ENCODE peak calls at places on chromosomes 12 and 14, in eight cellular contexts. One of them, this sample, is unnamed.

GRCh38 chr14:99231850-99232401 is 40.1 kb downstream of the BCL11B start:
- DNase-seq in NCI-H1092: no peak
- DNase-seq in Ammon's horn: no peak
- DNase-seq in neural progenitor cell: peak; percentile 85
- DNase-seq in renal cortical epithelial cell: no peak
- DNase-seq in endothelial cell: peak; percentile 65
- DNase-seq in anterior cingulate cortex: no peak
- DNase-seq in upper lobe of right lung: no peak
- DNase-seq in this sample: no peak

GRCh38 chr12:12508612-12509011 is 54.1 kb downstream of the DUSP16 start:
- DNase-seq in upper lobe of right lung: no peak
- DNase-seq in endothelial cell: no peak
- DNase-seq in Ammon's horn: no peak
- DNase-seq in renal cortical epithelial cell: no peak
- DNase-seq in anterior cingulate cortex: no peak
- DNase-seq in neural progenitor cell: no peak
- DNase-seq in NCI-H1092: no peak
- DNase-seq in this sample: no peak

GRCh38 chr12:127785535-127785934 is 481.4 kb upstream of the TMEM132C start:
- DNase-seq in anterior cingulate cortex: no peak
- DNase-seq in Ammon's horn: peak; percentile 41
- DNase-seq in neural progenitor cell: no peak
- DNase-seq in renal cortical epithelial cell: no peak
- DNase-seq in upper lobe of right lung: no peak
- DNase-seq in NCI-H1092: no peak
- DNase-seq in endothelial cell: no peak
- DNase-seq in this sample: peak; percentile 99

GRCh38 chr12:6554990-6555691 is 701 bp downstream of the IFFO1 start:
- DNase-seq in renal cortical epithelial cell: no peak
- DNase-seq in anterior cingulate cortex: no peak
- DNase-seq in upper lobe of right lung: no peak
- DNase-seq in NCI-H1092: no peak
- DNase-seq in neural progenitor cell: peak; percentile 23
- DNase-seq in Ammon's horn: peak; percentile 33
- DNase-seq in endothelial cell: no peak
- DNase-seq in this sample: no peak

GRCh38 chr14:102316746-102317563 is 2.6 kb upstream of the ZNF839 start:
- DNase-seq in neural progenitor cell: peak; percentile 97
- DNase-seq in endothelial cell: peak; percentile 96
- DNase-seq in renal cortical epithelial cell: peak; percentile 80
- DNase-seq in anterior cingulate cortex: peak; percentile 87
- DNase-seq in NCI-H1092: peak; percentile 71
- DNase-seq in Ammon's horn: peak; percentile 94
- DNase-seq in upper lobe of right lung: peak; percentile 96
- DNase-seq in this sample: peak; percentile 93

GRCh38 chr14:68796418-68797101 is 3.7 kb upstream of the ZFP36L1 start:
- DNase-seq in anterior cingulate cortex: no peak
- DNase-seq in endothelial cell: no peak
- DNase-seq in NCI-H1092: no peak
- DNase-seq in Ammon's horn: no peak
- DNase-seq in upper lobe of right lung: no peak
- DNase-seq in renal cortical epithelial cell: no peak
- DNase-seq in neural progenitor cell: no peak
- DNase-seq in this sample: no peak

GRCh38 chr12:79424109-79424721 is 266.5 kb downstream of the PAWR start:
- DNase-seq in renal cortical epithelial cell: peak; percentile 100
- DNase-seq in Ammon's horn: peak; percentile 31
- DNase-seq in neural progenitor cell: peak; percentile 24
- DNase-seq in anterior cingulate cortex: no peak
- DNase-seq in NCI-H1092: no peak
- DNase-seq in endothelial cell: no peak
- DNase-seq in upper lobe of right lung: no peak
- DNase-seq in this sample: peak; percentile 74

GRCh38 chr12:65895759-65896656 is 71.7 kb downstream of the HMGA2 start:
- DNase-seq in renal cortical epithelial cell: peak; percentile 93
- DNase-seq in anterior cingulate cortex: no peak
- DNase-seq in NCI-H1092: no peak
- DNase-seq in upper lobe of right lung: no peak
- DNase-seq in Ammon's horn: no peak
- DNase-seq in neural progenitor cell: peak; percentile 89
- DNase-seq in endothelial cell: no peak
- DNase-seq in this sample: no peak

GRCh38 chr12:42590324-42590934 is 883 bp upstream of the PRICKLE1 start:
- DNase-seq in upper lobe of right lung: no peak
- DNase-seq in renal cortical epithelial cell: peak; percentile 49
- DNase-seq in Ammon's horn: peak; percentile 12
- DNase-seq in NCI-H1092: no peak
- DNase-seq in neural progenitor cell: peak; percentile 39
- DNase-seq in anterior cingulate cortex: no peak
- DNase-seq in endothelial cell: peak; percentile 29
- DNase-seq in this sample: peak; percentile 38

GRCh38 chr12:124214574-124214973 is 80.3 kb upstream of the RFLNA start:
- DNase-seq in Ammon's horn: no peak
- DNase-seq in renal cortical epithelial cell: no peak
- DNase-seq in anterior cingulate cortex: no peak
- DNase-seq in endothelial cell: no peak
- DNase-seq in NCI-H1092: no peak
- DNase-seq in neural progenitor cell: no peak
- DNase-seq in upper lobe of right lung: no peak
- DNase-seq in this sample: no peak

GRCh38 chr12:88400302-88400701 is 180.0 kb downstream of the KITLG start:
- DNase-seq in anterior cingulate cortex: no peak
- DNase-seq in neural progenitor cell: no peak
- DNase-seq in NCI-H1092: no peak
- DNase-seq in upper lobe of right lung: no peak
- DNase-seq in Ammon's horn: no peak
- DNase-seq in endothelial cell: no peak
- DNase-seq in renal cortical epithelial cell: no peak
- DNase-seq in this sample: no peak

GRCh38 chr12:50006754-50007442 is 18.4 kb downstream of the RACGAP1 start:
- DNase-seq in renal cortical epithelial cell: peak; percentile 47
- DNase-seq in upper lobe of right lung: no peak
- DNase-seq in anterior cingulate cortex: no peak
- DNase-seq in endothelial cell: no peak
- DNase-seq in NCI-H1092: no peak
- DNase-seq in Ammon's horn: no peak
- DNase-seq in neural progenitor cell: no peak
- DNase-seq in this sample: no peak

GRCh38 chr14:31024042-31024480 is 1.4 kb upstream of the AP4S1 start:
- DNase-seq in NCI-H1092: no peak
- DNase-seq in neural progenitor cell: no peak
- DNase-seq in endothelial cell: no peak
- DNase-seq in Ammon's horn: no peak
- DNase-seq in anterior cingulate cortex: no peak
- DNase-seq in upper lobe of right lung: no peak
- DNase-seq in renal cortical epithelial cell: peak; percentile 43
- DNase-seq in this sample: no peak

GRCh38 chr12:113852273-113852672 is 113.9 kb downstream of the RBM19 start:
- DNase-seq in NCI-H1092: no peak
- DNase-seq in endothelial cell: no peak
- DNase-seq in upper lobe of right lung: no peak
- DNase-seq in neural progenitor cell: no peak
- DNase-seq in renal cortical epithelial cell: peak; percentile 8
- DNase-seq in anterior cingulate cortex: no peak
- DNase-seq in Ammon's horn: no peak
- DNase-seq in this sample: no peak

GRCh38 chr14:72559669-72560068 is 334.2 kb downstream of the DPF3 start:
- DNase-seq in NCI-H1092: no peak
- DNase-seq in upper lobe of right lung: no peak
- DNase-seq in anterior cingulate cortex: no peak
- DNase-seq in endothelial cell: no peak
- DNase-seq in Ammon's horn: no peak
- DNase-seq in neural progenitor cell: no peak
- DNase-seq in renal cortical epithelial cell: no peak
- DNase-seq in this sample: peak; percentile 92

GRCh38 chr12:3224530-3224903 is 147.3 kb downstream of the TSPAN9 start:
- DNase-seq in NCI-H1092: no peak
- DNase-seq in renal cortical epithelial cell: no peak
- DNase-seq in anterior cingulate cortex: no peak
- DNase-seq in upper lobe of right lung: no peak
- DNase-seq in Ammon's horn: no peak
- DNase-seq in endothelial cell: no peak
- DNase-seq in neural progenitor cell: no peak
- DNase-seq in this sample: no peak

GRCh38 chr12:100668939-100669536 is 95.6 kb downstream of the GAS2L3 start:
- DNase-seq in upper lobe of right lung: peak; percentile 88
- DNase-seq in neural progenitor cell: peak; percentile 89
- DNase-seq in NCI-H1092: peak; percentile 45
- DNase-seq in endothelial cell: peak; percentile 89
- DNase-seq in anterior cingulate cortex: peak; percentile 39
- DNase-seq in Ammon's horn: peak; percentile 79
- DNase-seq in renal cortical epithelial cell: peak; percentile 57
- DNase-seq in this sample: peak; percentile 29

GRCh38 chr14:67977468-67978034 is 158.0 kb downstream of the RAD51B start:
- DNase-seq in anterior cingulate cortex: no peak
- DNase-seq in upper lobe of right lung: no peak
- DNase-seq in NCI-H1092: no peak
- DNase-seq in neural progenitor cell: no peak
- DNase-seq in Ammon's horn: no peak
- DNase-seq in renal cortical epithelial cell: peak; percentile 12
- DNase-seq in endothelial cell: no peak
- DNase-seq in this sample: no peak

GRCh38 chr12:1837541-1838206 is 17.3 kb downstream of the LRTM2 start:
- DNase-seq in NCI-H1092: no peak
- DNase-seq in Ammon's horn: no peak
- DNase-seq in renal cortical epithelial cell: peak; percentile 33
- DNase-seq in neural progenitor cell: no peak
- DNase-seq in endothelial cell: no peak
- DNase-seq in anterior cingulate cortex: no peak
- DNase-seq in upper lobe of right lung: no peak
- DNase-seq in this sample: no peak

GRCh38 chr14:54191846-54192245 is 205.0 kb upstream of the CDKN3 start:
- DNase-seq in anterior cingulate cortex: no peak
- DNase-seq in renal cortical epithelial cell: no peak
- DNase-seq in upper lobe of right lung: no peak
- DNase-seq in endothelial cell: no peak
- DNase-seq in neural progenitor cell: no peak
- DNase-seq in Ammon's horn: no peak
- DNase-seq in NCI-H1092: no peak
- DNase-seq in this sample: no peak

GRCh38 chr12:116492703-116493324 is 66.4 kb upstream of the MAP1LC3B2 start:
- DNase-seq in renal cortical epithelial cell: peak; percentile 88
- DNase-seq in Ammon's horn: no peak
- DNase-seq in neural progenitor cell: no peak
- DNase-seq in endothelial cell: no peak
- DNase-seq in upper lobe of right lung: no peak
- DNase-seq in anterior cingulate cortex: no peak
- DNase-seq in NCI-H1092: no peak
- DNase-seq in this sample: no peak

GRCh38 chr12:128817115-128818015 is 6.4 kb downstream of the SLC15A4 start:
- DNase-seq in upper lobe of right lung: no peak
- DNase-seq in Ammon's horn: peak; percentile 78
- DNase-seq in NCI-H1092: no peak
- DNase-seq in endothelial cell: no peak
- DNase-seq in neural progenitor cell: no peak
- DNase-seq in renal cortical epithelial cell: peak; percentile 90
- DNase-seq in anterior cingulate cortex: peak; percentile 49
- DNase-seq in this sample: peak; percentile 83

GRCh38 chr14:91867316-91867988 is at the start of gene TC2N:
- DNase-seq in anterior cingulate cortex: no peak
- DNase-seq in NCI-H1092: no peak
- DNase-seq in upper lobe of right lung: no peak
- DNase-seq in endothelial cell: no peak
- DNase-seq in renal cortical epithelial cell: no peak
- DNase-seq in neural progenitor cell: no peak
- DNase-seq in Ammon's horn: no peak
- DNase-seq in this sample: no peak

GRCh38 chr12:31618228-31619025 is 27.5 kb upstream of the DENND5B start:
- DNase-seq in renal cortical epithelial cell: peak; percentile 20
- DNase-seq in endothelial cell: no peak
- DNase-seq in upper lobe of right lung: no peak
- DNase-seq in neural progenitor cell: no peak
- DNase-seq in anterior cingulate cortex: no peak
- DNase-seq in NCI-H1092: no peak
- DNase-seq in Ammon's horn: no peak
- DNase-seq in this sample: no peak

GRCh38 chr12:122024132-122024785 is 2.6 kb downstream of the BCL7A start:
- DNase-seq in anterior cingulate cortex: no peak
- DNase-seq in Ammon's horn: no peak
- DNase-seq in endothelial cell: no peak
- DNase-seq in upper lobe of right lung: no peak
- DNase-seq in neural progenitor cell: no peak
- DNase-seq in renal cortical epithelial cell: peak; percentile 92
- DNase-seq in NCI-H1092: no peak
- DNase-seq in this sample: peak; percentile 42

GRCh38 chr12:131604146-131604844 is 106.6 kb upstream of the SFSWAP start:
- DNase-seq in endothelial cell: no peak
- DNase-seq in Ammon's horn: no peak
- DNase-seq in anterior cingulate cortex: no peak
- DNase-seq in upper lobe of right lung: no peak
- DNase-seq in NCI-H1092: no peak
- DNase-seq in neural progenitor cell: peak; percentile 65
- DNase-seq in renal cortical epithelial cell: no peak
- DNase-seq in this sample: no peak

GRCh38 chr12:45547822-45548221 is 181.7 kb upstream of the ARID2 start:
- DNase-seq in neural progenitor cell: no peak
- DNase-seq in anterior cingulate cortex: no peak
- DNase-seq in renal cortical epithelial cell: no peak
- DNase-seq in upper lobe of right lung: no peak
- DNase-seq in Ammon's horn: no peak
- DNase-seq in endothelial cell: no peak
- DNase-seq in NCI-H1092: no peak
- DNase-seq in this sample: no peak

GRCh38 chr14:28773917-28774691 is 7.5 kb downstream of the FOXG1 start:
- DNase-seq in neural progenitor cell: peak; percentile 92
- DNase-seq in upper lobe of right lung: no peak
- DNase-seq in endothelial cell: peak; percentile 89
- DNase-seq in Ammon's horn: peak; percentile 90
- DNase-seq in NCI-H1092: peak; percentile 92
- DNase-seq in anterior cingulate cortex: peak; percentile 75
- DNase-seq in renal cortical epithelial cell: no peak
- DNase-seq in this sample: no peak

GRCh38 chr12:92717202-92717601 is 14.4 kb downstream of the PLEKHG7 start:
- DNase-seq in neural progenitor cell: peak; percentile 23
- DNase-seq in Ammon's horn: no peak
- DNase-seq in anterior cingulate cortex: no peak
- DNase-seq in endothelial cell: peak; percentile 39
- DNase-seq in NCI-H1092: no peak
- DNase-seq in upper lobe of right lung: no peak
- DNase-seq in renal cortical epithelial cell: peak; percentile 65
- DNase-seq in this sample: no peak

GRCh38 chr12:58293308-58293983 is 352.1 kb downstream of the ATP23 start:
- DNase-seq in upper lobe of right lung: no peak
- DNase-seq in renal cortical epithelial cell: no peak
- DNase-seq in neural progenitor cell: no peak
- DNase-seq in anterior cingulate cortex: no peak
- DNase-seq in endothelial cell: no peak
- DNase-seq in NCI-H1092: no peak
- DNase-seq in Ammon's horn: no peak
- DNase-seq in this sample: no peak

GRCh38 chr12:26247873-26248272 is 52.5 kb downstream of the SSPN start:
- DNase-seq in NCI-H1092: no peak
- DNase-seq in upper lobe of right lung: no peak
- DNase-seq in renal cortical epithelial cell: no peak
- DNase-seq in Ammon's horn: no peak
- DNase-seq in anterior cingulate cortex: no peak
- DNase-seq in endothelial cell: no peak
- DNase-seq in neural progenitor cell: no peak
- DNase-seq in this sample: no peak

GRCh38 chr12:11638271-11638916 is 11.1 kb upstream of the ETV6 start:
- DNase-seq in anterior cingulate cortex: no peak
- DNase-seq in endothelial cell: no peak
- DNase-seq in NCI-H1092: no peak
- DNase-seq in renal cortical epithelial cell: no peak
- DNase-seq in Ammon's horn: no peak
- DNase-seq in neural progenitor cell: no peak
- DNase-seq in upper lobe of right lung: no peak
- DNase-seq in this sample: no peak

This sample was measured in G401.